ENCODE peak calls at places on chromosomes 4 and X, in ten cellular contexts. M is activated T-helper 1 cell treated with anti-CD3 and anti-CD28 coated beads, Interleukin-12 subunit alpha, Interleukin-12 subunit beta, Interleukin-2, Interleukin-4 antibody, amounts not matched to agents 30 ng/mL and 10 ng/mL and 1 ng/mL, durations not matched to agents 14 hours and 24 hours and 36 hours; J is T-helper 9 cell; H is CD8-positive, alpha-beta T cell; P is RPMI7951; L is left ventricle myocardium superior; W is nephron progenitor cell; Q is Daoy; U is NCI-H1092; B is upper lobe of right lung. F is an unnamed sample.

GRCh38 chrX:48467331-48467761 is 2.7 kb downstream of the SLC38A5 start:
- DNase-seq in M (no peak), J (no peak), H (no peak), P (no peak), L (no peak), W (no peak), Q (no peak), U (no peak), B (no peak), F (no peak)

GRCh38 chr4:86178216-86178615 is 181.6 kb downstream of the MAPK10 start:
- DNase-seq in M (no peak), J (no peak), H (no peak), P (no peak), L (no peak), W (no peak), Q (no peak), U (no peak), B (no peak), F (no peak)

GRCh38 chr4:55545681-55546632 is 752 bp downstream of the CLOCK start:
- DNase-seq in M (peak), J (peak), H (peak), P (peak), L (peak), W (peak), Q (peak), U (peak), B (peak), F (peak)

GRCh38 chr4:6221296-6221850 is 21.0 kb upstream of the JAKMIP1 start:
- DNase-seq in M (no peak), J (no peak), H (no peak), P (no peak), L (no peak), W (no peak), Q (no peak), U (peak), B (no peak), F (no peak)

GRCh38 chr4:145525291-145525740 is 43.7 kb downstream of the SMAD1 start:
- DNase-seq in M (no peak), J (no peak), H (no peak), P (peak), L (no peak), W (no peak), Q (no peak), U (no peak), B (no peak), F (no peak)

GRCh38 chr4:124253080-124253479 is 459.5 kb downstream of the ANKRD50 start:
- DNase-seq in M (no peak), J (no peak), H (no peak), P (no peak), L (no peak), W (no peak), Q (no peak), U (peak), B (no peak), F (no peak)

GRCh38 chrX:75746891-75747639 is 38.0 kb downstream of the MAGEE2 start:
- DNase-seq in M (peak), J (no peak), H (peak), P (peak), L (peak), W (peak), Q (no peak), U (peak), B (peak), F (no peak)

GRCh38 chr4:15077969-15078368 is 75.7 kb downstream of the CPEB2 start:
- DNase-seq in M (no peak), J (no peak), H (no peak), P (peak), L (no peak), W (no peak), Q (no peak), U (no peak), B (no peak), F (no peak)

GRCh38 chr4:3531306-3531886 is 826 bp downstream of the LRPAP1 start:
- DNase-seq in M (no peak), J (no peak), H (no peak), P (no peak), L (no peak), W (no peak), Q (no peak), U (no peak), B (peak), F (no peak)

GRCh38 chr4:184344899-184345572 is 127.4 kb upstream of the ENPP6 start:
- DNase-seq in M (no peak), J (no peak), H (no peak), P (no peak), L (no peak), W (no peak), Q (no peak), U (no peak), B (no peak), F (no peak)

GRCh38 chrX:84477114-84477513 is 25.1 kb downstream of the HDX start:
- DNase-seq in M (no peak), J (no peak), H (no peak), P (no peak), L (no peak), W (no peak), Q (no peak), U (no peak), B (no peak), F (no peak)

GRCh38 chr4:38872620-38873019 is 5.0 kb downstream of the FAM114A1 start:
- DNase-seq in M (no peak), J (no peak), H (no peak), P (peak), L (no peak), W (no peak), Q (no peak), U (no peak), B (no peak), F (no peak)

GRCh38 chrX:10859353-10859752 is 239.0 kb upstream of the MID1 start:
- DNase-seq in M (no peak), J (no peak), H (no peak), P (no peak), L (no peak), W (no peak), Q (no peak), U (no peak), B (no peak), F (no peak)

GRCh38 chr4:118981839-118982381 is 93.3 kb downstream of the SYNPO2 start:
- DNase-seq in M (peak), J (peak), H (peak), P (peak), L (no peak), W (peak), Q (peak), U (peak), B (no peak), F (peak)

F was measured in B cell.